ENCODE peak calls at places on chromosome 2, in nine cellular contexts. E is HS-5; Q is transverse colon; X is stimulated activated CD4-positive, alpha-beta T cell treated with anti-CD3 and anti-CD28 coated beads, Interleukin-2, amount 100 ng/mL, for 48 hours; Z is germinal center; N is NCI-H1092 treated with DMSO at 0.1 percent for 48 hours; B is skeletal muscle cell; U is dermis blood vessel endothelial cell; W is right lobe of liver. V is an unnamed sample.

GRCh38 chr2:177078416-177078815 is 134.2 kb upstream of the HNRNPA3 start:
- DNase-seq in X (no peak), Q (peak; percentile 76), W (peak; percentile 94), E (peak; percentile 18), N (no peak), Z (no peak), B (peak; percentile 49), U (no peak), V (peak; percentile 6)

GRCh38 chr2:129876576-129876975 is 102.9 kb upstream of the RAB6C start:
- DNase-seq in W (no peak), Z (no peak), N (no peak), E (no peak), B (no peak), U (no peak), Q (no peak), X (no peak), V (no peak)

GRCh38 chr2:48445091-48445725 is 84.7 kb upstream of the STON1 start:
- DNase-seq in B (no peak), X (no peak), N (no peak), Z (no peak), U (no peak), E (no peak), W (no peak), Q (no peak), V (peak; percentile 19)

GRCh38 chr2:215624423-215624829 is 188.6 kb upstream of the FN1 start:
- DNase-seq in X (no peak), Z (no peak), B (peak; percentile 100), E (peak; percentile 57), W (no peak), U (no peak), Q (peak; percentile 29), N (no peak), V (peak; percentile 25)

GRCh38 chr2:24404582-24404981 is 44.2 kb upstream of the ITSN2 start:
- DNase-seq in E (no peak), Z (no peak), N (no peak), X (no peak), Q (no peak), B (peak; percentile 14), W (peak; percentile 12), U (no peak), V (no peak)

GRCh38 chr2:70498054-70498453 is 55.6 kb downstream of the TGFA start:
- DNase-seq in N (no peak), X (no peak), Z (no peak), Q (no peak), B (no peak), E (no peak), W (no peak), U (peak; percentile 16), V (peak; percentile 33)

GRCh38 chr2:100655446-100655845 is 92.7 kb downstream of the PDCL3 start:
- DNase-seq in X (no peak), Z (no peak), N (no peak), Q (no peak), B (no peak), E (no peak), U (no peak), W (no peak), V (no peak)

GRCh38 chr2:208970070-208970469 is 453.8 kb upstream of the MAP2 start:
- DNase-seq in B (no peak), U (no peak), Z (no peak), E (no peak), W (no peak), Q (no peak), X (no peak), N (no peak), V (no peak)

GRCh38 chr2:165573534-165574461 is 104.3 kb downstream of the CSRNP3 start:
- DNase-seq in Q (peak; percentile 43), Z (no peak), E (no peak), N (peak; percentile 89), X (no peak), U (no peak), B (no peak), W (peak; percentile 83), V (no peak)

GRCh38 chr2:54081574-54081973 is 33.8 kb upstream of the ACYP2 start:
- DNase-seq in N (no peak), U (no peak), Q (no peak), Z (no peak), W (no peak), B (no peak), E (no peak), X (peak; percentile 42), V (peak; percentile 58)

GRCh38 chr2:161746891-161747535 is 122.8 kb downstream of the SLC4A10 start:
- DNase-seq in E (no peak), Q (no peak), N (no peak), Z (no peak), X (no peak), U (no peak), W (no peak), B (no peak), V (no peak)

GRCh38 chr2:132416996-132417395 is 391 bp downstream of the GPR39 start:
- DNase-seq in E (no peak), U (no peak), Q (peak; percentile 52), X (no peak), N (no peak), B (no peak), W (no peak), Z (no peak), V (no peak)

GRCh38 chr2:217932661-217933325 is 70.0 kb downstream of the TNS1 start:
- DNase-seq in Q (no peak), W (no peak), N (no peak), Z (no peak), B (no peak), X (no peak), U (peak; percentile 55), E (no peak), V (no peak)